ENCODE peak calls at places on chromosomes 13 and 19, in five cellular contexts. W is GM20000, Z is NB4, R is HFF-Myc, J is AML-193. T is an unnamed sample.
A peak's percentile ranks its signal among the peaks of the same experiment; 100 is the strongest.

GRCh38 chr13:102854675-102855074 is 8.8 kb downstream of the ERCC5 start:
- DNase-seq in Z (no peak), R (no peak), W (no peak), J (no peak), T (no peak)

GRCh38 chr13:68176486-68176885 is 946.4 kb upstream of the PCDH9 start:
- DNase-seq in R (no peak), Z (no peak), W (no peak), J (no peak), T (no peak)

GRCh38 chr13:23849670-23850069 is 39.5 kb downstream of the MIPEP start:
- DNase-seq in Z (no peak), J (no peak), R (no peak), W (no peak), T (no peak)

GRCh38 chr19:15251749-15252397 is 19.6 kb upstream of the EPHX3 start:
- DNase-seq in J (no peak), Z (no peak), W (no peak), R (peak; percentile 57), T (peak; percentile 73)

GRCh38 chr13:76829572-76830327 is 56.5 kb downstream of the KCTD12 start:
- DNase-seq in W (no peak), Z (no peak), J (no peak), R (no peak), T (no peak)

GRCh38 chr19:14023404-14024235 is 4.3 kb upstream of the RLN3 start:
- DNase-seq in R (no peak), J (peak; percentile 49), Z (peak; percentile 87), W (peak; percentile 37), T (peak; percentile 79)

GRCh38 chr13:71977028-71977427 is 110.0 kb upstream of the DACH1 start:
- DNase-seq in W (no peak), R (no peak), J (no peak), Z (no peak), T (no peak)

GRCh38 chr13:113151745-113152707 is 6.4 kb upstream of the PROZ start:
- DNase-seq in R (no peak), Z (no peak), J (no peak), W (peak; percentile 62), T (no peak)

GRCh38 chr13:60591348-60591747 is 194.3 kb downstream of the TDRD3 start:
- DNase-seq in Z (peak; percentile 69), R (no peak), W (no peak), J (no peak), T (peak; percentile 9)

GRCh38 chr13:102724923-102725322 is 30.1 kb upstream of the METTL21C start:
- DNase-seq in R (no peak), J (peak; percentile 51), W (peak; percentile 17), Z (peak; percentile 38), T (peak; percentile 12)

GRCh38 chr13:42899266-42899665 is 92.8 kb downstream of the EPSTI1 start:
- DNase-seq in Z (no peak), J (no peak), R (no peak), W (peak; percentile 50), T (no peak)

GRCh38 chr19:39422020-39422419 is 9.6 kb downstream of the PLEKHG2 start:
- DNase-seq in Z (no peak), J (no peak), W (no peak), R (no peak), T (no peak)

GRCh38 chr19:39362682-39363657 is 20.7 kb downstream of the SAMD4B start:
- DNase-seq in W (no peak), Z (no peak), J (no peak), R (no peak), T (no peak)

GRCh38 chr13:53141336-53141735 is 112.7 kb downstream of the OLFM4 start:
- DNase-seq in J (no peak), W (no peak), R (no peak), Z (no peak), T (no peak)

GRCh38 chr19:7460562-7460966 is 28.3 kb downstream of the PEX11G start:
- DNase-seq in Z (no peak), R (no peak), J (no peak), W (no peak), T (no peak)

GRCh38 chr19:52945652-52946321 is 16.9 kb downstream of the ZNF816 start:
- DNase-seq in Z (no peak), J (no peak), W (no peak), R (no peak), T (no peak)

GRCh38 chr19:4878491-4878968 is 11.1 kb upstream of the PLIN3 start:
- DNase-seq in J (no peak), W (no peak), R (no peak), Z (no peak), T (no peak)

GRCh38 chr19:2167896-2168618 is 4.3 kb downstream of the DOT1L start:
- DNase-seq in Z (peak; percentile 94), R (no peak), J (peak; percentile 92), W (peak; percentile 78), T (no peak)

GRCh38 chr13:91078093-91078679 is 269.3 kb upstream of the MIR17HG start:
- DNase-seq in W (peak; percentile 13), Z (peak; percentile 9), R (no peak), J (peak; percentile 42), T (peak; percentile 12)

GRCh38 chr13:40127476-40127875 is 472.0 kb downstream of the COG6 start:
- DNase-seq in Z (no peak), R (no peak), W (no peak), J (no peak), T (no peak)

GRCh38 chr19:17323274-17323972 is 11.2 kb downstream of the ANO8 start:
- DNase-seq in Z (no peak), W (no peak), R (no peak), J (no peak), T (no peak)

GRCh38 chr13:32650705-32651311 is 64.6 kb downstream of the PDS5B start:
- DNase-seq in W (peak; percentile 41), J (peak; percentile 91), R (peak; percentile 47), Z (peak; percentile 88), T (peak; percentile 73)

GRCh38 chr13:96229356-96229755 is 139.4 kb downstream of the HS6ST3 start:
- DNase-seq in J (peak; percentile 24), R (no peak), W (no peak), Z (peak; percentile 56), T (peak; percentile 21)

GRCh38 chr19:32691952-32692726 is 518 bp downstream of the NUDT19 start:
- DNase-seq in W (peak; percentile 86), Z (peak; percentile 80), J (peak; percentile 44), R (no peak), T (no peak)

GRCh38 chr13:52832268-52832667 is 16.2 kb downstream of the PCDH8 start:
- DNase-seq in J (no peak), R (no peak), Z (no peak), W (no peak), T (no peak)

GRCh38 chr19:12788682-12789097 is 2.6 kb upstream of the JUNB start:
- DNase-seq in Z (peak; percentile 69), W (peak; percentile 86), J (peak; percentile 23), R (no peak), T (peak; percentile 42)

GRCh38 chr13:85969331-85969730 is 170.1 kb upstream of the SLITRK6 start:
- DNase-seq in Z (no peak), R (no peak), J (no peak), W (no peak), T (no peak)

GRCh38 chr19:13961826-13962737 is 9.8 kb downstream of the DCAF15 start:
- DNase-seq in R (no peak), J (no peak), Z (no peak), W (no peak), T (no peak)

GRCh38 chr13:98664047-98664446 is 87.1 kb upstream of the STK24 start:
- DNase-seq in J (no peak), Z (no peak), R (no peak), W (no peak), T (no peak)

T was measured in HAP-1.